ENCODE peak calls at places on chromosomes 3 and 15, in six cellular contexts. One of them, this sample, is unnamed.

GRCh38 chr3:142151240-142151639 is 1.9 kb upstream of the TFDP2 start:
- DNase-seq in SHP77: no peak
- DNase-seq in mucosa of gallbladder: no peak
- DNase-seq in HTR-8/SVneo: no peak
- DNase-seq in RKO: no peak
- DNase-seq in CD8-positive, alpha-beta T cell: no peak
- DNase-seq in this sample: no peak

GRCh38 chr3:111315911-111316310 is 226.1 kb upstream of the CD96 start:
- DNase-seq in SHP77: no peak
- DNase-seq in mucosa of gallbladder: no peak
- DNase-seq in HTR-8/SVneo: peak
- DNase-seq in RKO: no peak
- DNase-seq in CD8-positive, alpha-beta T cell: no peak
- DNase-seq in this sample: peak

GRCh38 chr15:92907880-92908279 is 7.8 kb downstream of the CHD2 start:
- DNase-seq in SHP77: no peak
- DNase-seq in mucosa of gallbladder: peak
- DNase-seq in HTR-8/SVneo: no peak
- DNase-seq in RKO: peak
- DNase-seq in CD8-positive, alpha-beta T cell: peak
- DNase-seq in this sample: no peak

GRCh38 chr15:101083336-101084045 is 164.3 kb downstream of the LRRK1 start:
- DNase-seq in SHP77: no peak
- DNase-seq in mucosa of gallbladder: no peak
- DNase-seq in HTR-8/SVneo: no peak
- DNase-seq in RKO: no peak
- DNase-seq in CD8-positive, alpha-beta T cell: no peak
- DNase-seq in this sample: no peak

GRCh38 chr15:100829457-100829856 is 50.2 kb upstream of the ALDH1A3 start:
- DNase-seq in SHP77: no peak
- DNase-seq in mucosa of gallbladder: no peak
- DNase-seq in HTR-8/SVneo: no peak
- DNase-seq in RKO: no peak
- DNase-seq in CD8-positive, alpha-beta T cell: no peak
- DNase-seq in this sample: no peak

GRCh38 chr15:42456971-42457370 is 34.0 kb downstream of the ZNF106 start:
- DNase-seq in SHP77: no peak
- DNase-seq in mucosa of gallbladder: no peak
- DNase-seq in HTR-8/SVneo: no peak
- DNase-seq in RKO: no peak
- DNase-seq in CD8-positive, alpha-beta T cell: no peak
- DNase-seq in this sample: no peak

GRCh38 chr3:7015683-7016440 is 154.9 kb downstream of the GRM7 start:
- DNase-seq in SHP77: no peak
- DNase-seq in mucosa of gallbladder: no peak
- DNase-seq in HTR-8/SVneo: no peak
- DNase-seq in RKO: no peak
- DNase-seq in CD8-positive, alpha-beta T cell: no peak
- DNase-seq in this sample: no peak

GRCh38 chr15:53762916-53763315 is 3.5 kb upstream of the WDR72 start:
- DNase-seq in SHP77: no peak
- DNase-seq in mucosa of gallbladder: no peak
- DNase-seq in HTR-8/SVneo: no peak
- DNase-seq in RKO: no peak
- DNase-seq in CD8-positive, alpha-beta T cell: no peak
- DNase-seq in this sample: no peak

GRCh38 chr3:11567516-11568467 is 75.9 kb downstream of the VGLL4 start:
- DNase-seq in SHP77: no peak
- DNase-seq in mucosa of gallbladder: no peak
- DNase-seq in HTR-8/SVneo: peak
- DNase-seq in RKO: no peak
- DNase-seq in CD8-positive, alpha-beta T cell: no peak
- DNase-seq in this sample: peak

GRCh38 chr3:9976736-9977709 is 9.6 kb downstream of the EMC3 start:
- DNase-seq in SHP77: peak
- DNase-seq in mucosa of gallbladder: peak
- DNase-seq in HTR-8/SVneo: peak
- DNase-seq in RKO: peak
- DNase-seq in CD8-positive, alpha-beta T cell: no peak
- DNase-seq in this sample: peak

GRCh38 chr3:78351338-78351737 is 1311.4 kb downstream of the ROBO2 start:
- DNase-seq in SHP77: no peak
- DNase-seq in mucosa of gallbladder: no peak
- DNase-seq in HTR-8/SVneo: no peak
- DNase-seq in RKO: no peak
- DNase-seq in CD8-positive, alpha-beta T cell: no peak
- DNase-seq in this sample: no peak

GRCh38 chr3:49397470-49397869 is 14.3 kb downstream of the RHOA start:
- DNase-seq in SHP77: no peak
- DNase-seq in mucosa of gallbladder: no peak
- DNase-seq in HTR-8/SVneo: no peak
- DNase-seq in RKO: peak
- DNase-seq in CD8-positive, alpha-beta T cell: no peak
- DNase-seq in this sample: no peak

GRCh38 chr3:129424185-129424841 is 4.1 kb downstream of the EFCAB12 start:
- DNase-seq in SHP77: no peak
- DNase-seq in mucosa of gallbladder: no peak
- DNase-seq in HTR-8/SVneo: no peak
- DNase-seq in RKO: no peak
- DNase-seq in CD8-positive, alpha-beta T cell: no peak
- DNase-seq in this sample: no peak

GRCh38 chr3:186515115-186515514 is 29.1 kb downstream of the CRYGS start:
- DNase-seq in SHP77: no peak
- DNase-seq in mucosa of gallbladder: no peak
- DNase-seq in HTR-8/SVneo: no peak
- DNase-seq in RKO: no peak
- DNase-seq in CD8-positive, alpha-beta T cell: peak
- DNase-seq in this sample: no peak

GRCh38 chr3:163671201-163671600 is 1407.1 kb downstream of the SI start:
- DNase-seq in SHP77: no peak
- DNase-seq in mucosa of gallbladder: no peak
- DNase-seq in HTR-8/SVneo: no peak
- DNase-seq in RKO: no peak
- DNase-seq in CD8-positive, alpha-beta T cell: no peak
- DNase-seq in this sample: peak

GRCh38 chr3:184531580-184532290 is 29.9 kb upstream of the EPHB3 start:
- DNase-seq in SHP77: no peak
- DNase-seq in mucosa of gallbladder: peak
- DNase-seq in HTR-8/SVneo: no peak
- DNase-seq in RKO: no peak
- DNase-seq in CD8-positive, alpha-beta T cell: no peak
- DNase-seq in this sample: no peak

This sample was measured in PC-9.